ENCODE peak calls at places on chromosomes 12 and 14, in nine cellular contexts. M is fibroblast of the aortic adventitia, J is tibial artery, L is OCI-LY7, U is AG04449, H is MM.1S, A is colonic mucosa, Y is keratinocyte, I is hepatocyte. F is an unnamed sample.

GRCh38 chr12:122874081-122874480 is 21.8 kb downstream of the VPS37B start:
- DNase-seq in M (no peak), J (no peak), L (no peak), U (no peak), H (no peak), A (no peak), Y (no peak), I (no peak), F (no peak)

GRCh38 chr12:712172-712863 is 40.1 kb upstream of the WNK1 start:
- DNase-seq in M (peak), J (no peak), L (no peak), U (no peak), H (peak), A (no peak), Y (no peak), I (no peak), F (no peak)

GRCh38 chr14:24080142-24080530 is 8.8 kb downstream of the CPNE6 start:
- DNase-seq in M (no peak), J (no peak), L (no peak), U (no peak), H (no peak), A (no peak), Y (no peak), I (no peak), F (no peak)

GRCh38 chr12:86826051-86826450 is 569.9 kb upstream of the MGAT4C start:
- DNase-seq in M (no peak), J (no peak), L (no peak), U (no peak), H (no peak), A (no peak), Y (no peak), I (no peak), F (no peak)

GRCh38 chr12:62113366-62114011 is 146.7 kb upstream of the USP15 start:
- DNase-seq in M (no peak), J (no peak), L (no peak), U (no peak), H (no peak), A (no peak), Y (no peak), I (no peak), F (no peak)

GRCh38 chr12:85874064-85874463 is at the start of gene NTS:
- DNase-seq in M (no peak), J (no peak), L (peak), U (no peak), H (no peak), A (no peak), Y (no peak), I (peak), F (no peak)

GRCh38 chr12:14111230-14111865 is 129.9 kb upstream of the GRIN2B start:
- DNase-seq in M (no peak), J (no peak), L (peak), U (no peak), H (peak), A (no peak), Y (no peak), I (peak), F (no peak)

GRCh38 chr12:120474092-120474960 is 4.8 kb upstream of the SRSF9 start:
- DNase-seq in M (peak), J (no peak), L (no peak), U (no peak), H (no peak), A (peak), Y (peak), I (peak), F (no peak)

GRCh38 chr14:101288436-101289229 is 272.7 kb upstream of the DIO3 start:
- DNase-seq in M (no peak), J (no peak), L (no peak), U (no peak), H (no peak), A (no peak), Y (no peak), I (peak), F (no peak)

GRCh38 chr12:67663121-67663520 is 14.6 kb downstream of the DYRK2 start:
- DNase-seq in M (peak), J (no peak), L (no peak), U (peak), H (no peak), A (no peak), Y (no peak), I (no peak), F (no peak)

GRCh38 chr14:74571441-74571841 is 40.6 kb downstream of the LTBP2 start:
- DNase-seq in M (no peak), J (peak), L (no peak), U (no peak), H (no peak), A (no peak), Y (no peak), I (no peak), F (peak)

GRCh38 chr12:113152835-113153814 is 3.6 kb downstream of the CFAP73 start:
- DNase-seq in M (peak), J (peak), L (peak), U (no peak), H (peak), A (peak), Y (no peak), I (peak), F (peak)

GRCh38 chr14:102279688-102280348 is 25.1 kb downstream of the MOK start:
- DNase-seq in M (peak), J (no peak), L (no peak), U (peak), H (no peak), A (no peak), Y (peak), I (peak), F (peak)

DNA sequence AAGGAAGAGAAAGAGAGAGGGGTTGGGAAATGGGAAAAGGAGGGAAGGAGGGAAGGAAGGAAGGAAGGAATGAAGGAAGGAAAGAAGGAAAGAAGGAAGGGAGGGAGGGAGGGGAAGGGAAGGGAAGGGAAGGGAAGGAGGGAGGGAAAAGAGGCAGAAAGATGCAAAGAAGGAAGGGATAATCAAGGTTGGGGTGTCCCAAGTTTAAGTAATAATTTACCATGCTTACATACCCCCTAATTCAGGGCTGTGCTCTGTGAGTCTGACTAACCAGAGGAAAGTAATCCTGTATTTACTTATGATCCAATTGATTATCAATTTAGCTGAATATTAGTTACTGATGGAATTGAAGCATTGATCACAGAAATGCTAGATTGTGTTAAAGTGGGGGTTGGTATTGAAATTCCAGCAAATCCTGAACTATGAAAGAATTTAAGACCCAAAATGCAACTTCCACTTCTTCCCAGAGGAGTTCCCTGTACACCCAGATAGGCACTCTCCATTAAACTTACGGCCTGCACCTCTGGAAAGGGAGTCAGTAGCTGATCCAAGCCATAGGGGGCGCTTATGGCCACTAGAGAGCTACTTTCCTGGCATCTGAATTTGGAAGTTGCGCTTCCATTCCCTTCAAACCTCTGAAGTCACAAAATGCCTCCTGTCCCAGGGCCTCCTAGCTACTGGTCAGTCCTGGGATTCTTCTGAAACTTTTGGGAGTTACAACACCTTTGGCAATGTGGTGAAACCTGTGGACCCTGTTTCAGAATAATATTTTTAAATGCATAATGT is 162.7 kb upstream of the PWP1 start:
- DNase-seq in M (no peak), J (no peak), L (no peak), U (no peak), H (no peak), A (no peak), Y (no peak), I (no peak), F (no peak)
- H3K4me3 ChIP-seq in M (no peak), J (no peak), L (no peak), U (no peak), H (no peak), A (no peak), Y (no peak), I (no peak), F (no peak)

GRCh38 chr14:80587096-80587724 is 354.3 kb downstream of the CEP128 start:
- DNase-seq in M (peak), J (no peak), L (peak), U (no peak), H (no peak), A (no peak), Y (no peak), I (peak), F (no peak)
- TF ChIP-seq CTCF in M (peak), J (peak), L (peak), U (peak), H (peak), A (peak), Y (peak), I (peak), F (peak)

GRCh38 chr14:73285979-73286378 is 48.7 kb downstream of the PAPLN start:
- DNase-seq in M (no peak), J (no peak), L (no peak), U (no peak), H (no peak), A (no peak), Y (no peak), I (no peak), F (no peak)

GRCh38 chr14:73286598-73286997 is 49.3 kb downstream of the PAPLN start:
- DNase-seq in M (no peak), J (no peak), L (no peak), U (no peak), H (no peak), A (no peak), Y (no peak), I (no peak), F (no peak)

GRCh38 chr14:73280903-73281302 is 43.6 kb downstream of the PAPLN start:
- DNase-seq in M (no peak), J (no peak), L (no peak), U (no peak), H (no peak), A (no peak), Y (no peak), I (no peak), F (no peak)

GRCh38 chr14:73287071-73287470 is 49.8 kb downstream of the PAPLN start:
- DNase-seq in M (no peak), J (no peak), L (no peak), U (no peak), H (no peak), A (no peak), Y (no peak), I (no peak), F (no peak)

DNA sequence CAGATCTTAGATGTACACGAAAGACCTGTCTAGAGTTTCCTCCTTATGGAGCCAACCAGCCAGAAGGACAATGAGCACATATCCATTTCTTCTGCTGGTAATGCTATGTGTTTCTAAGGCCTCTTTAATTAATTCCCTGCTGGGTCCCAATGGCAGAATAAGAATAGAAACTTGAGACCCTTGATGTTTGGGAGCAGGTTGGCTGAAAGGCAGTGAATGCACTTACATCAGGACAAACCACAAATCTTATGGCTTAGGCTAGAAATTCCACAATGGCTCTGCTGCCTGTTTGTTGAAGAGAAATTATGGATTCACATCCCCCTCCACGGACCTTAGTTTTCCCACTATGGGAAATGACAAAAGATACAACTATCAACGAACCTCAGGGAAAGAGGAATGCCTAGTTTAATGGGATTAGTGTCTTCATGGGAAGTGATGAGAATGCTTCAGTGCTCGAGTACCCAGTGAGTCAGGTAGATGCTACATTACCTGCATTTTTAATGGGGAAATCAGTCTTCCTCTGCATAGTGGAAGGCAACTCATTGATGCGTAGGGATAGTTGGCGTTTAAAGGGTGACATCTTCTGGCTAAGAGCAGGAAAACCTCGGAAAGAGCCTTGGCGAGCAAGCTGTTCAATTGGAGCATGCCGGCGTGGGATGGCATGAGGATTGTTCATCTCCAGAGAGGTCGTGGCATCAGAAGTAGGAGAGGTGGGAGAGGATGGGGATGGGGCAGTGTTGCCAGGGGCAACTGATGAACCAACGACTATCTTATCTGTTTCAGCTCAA is 46.5 kb downstream of the PAPLN start:
- DNase-seq in M (peak), J (no peak), L (no peak), U (no peak), H (no peak), A (no peak), Y (no peak), I (no peak), F (no peak)
- H3K4me3 ChIP-seq in M (no peak), J (no peak), L (no peak), U (no peak), H (no peak), A (no peak), Y (no peak), I (no peak), F (no peak)

DNA sequence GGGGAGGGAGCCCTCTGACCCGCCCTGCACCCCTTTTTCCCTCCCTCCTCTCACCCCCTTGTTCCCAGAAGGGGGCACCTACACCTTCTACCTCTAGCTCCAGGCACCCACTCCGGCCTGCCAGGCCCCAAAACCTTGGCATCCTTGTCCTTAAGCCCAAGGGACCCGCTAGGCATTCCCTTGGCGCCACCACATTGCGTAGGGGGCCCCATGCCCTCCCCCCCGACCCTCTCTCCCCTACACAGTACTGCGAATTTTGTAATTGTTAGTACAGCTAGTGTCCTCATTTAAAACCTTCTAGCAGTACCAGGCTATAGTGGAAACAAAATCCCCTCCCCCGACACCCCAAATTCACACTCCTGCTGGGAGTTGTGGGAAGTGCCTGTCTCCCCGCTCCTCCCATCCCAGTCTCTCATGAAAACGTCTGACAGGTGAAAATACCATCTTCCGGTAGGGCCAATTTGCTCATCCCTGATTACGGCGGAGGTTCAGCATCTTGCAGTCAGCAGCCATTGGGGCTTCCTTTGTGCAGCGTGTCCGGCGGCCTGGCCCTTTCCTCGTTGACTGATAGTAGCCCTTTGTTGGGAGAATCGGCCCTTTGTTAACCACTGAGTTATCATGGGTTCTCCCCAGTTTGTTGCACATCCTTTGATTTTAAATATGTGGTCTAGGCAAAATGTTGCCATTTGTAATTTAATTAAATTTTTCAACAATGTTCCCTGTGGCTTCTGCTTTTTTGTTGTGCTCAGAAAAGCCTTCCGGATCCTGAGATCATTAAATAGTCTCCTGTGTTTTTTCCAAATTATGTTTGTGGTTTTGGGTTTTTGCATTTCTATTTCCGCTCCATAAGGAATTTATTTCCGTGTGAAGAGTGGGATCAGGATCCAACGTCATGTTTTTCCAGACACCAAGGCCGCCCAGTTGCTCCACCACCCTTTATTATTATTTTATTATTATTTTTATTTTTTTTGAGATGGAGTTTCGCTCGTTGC is 7.9 kb upstream of the CEP170B start:
- DNase-seq in M (no peak), J (no peak), L (no peak), U (no peak), H (no peak), A (no peak), Y (no peak), I (no peak), F (no peak)
- TF ChIP-seq CTCF in M (no peak), J (no peak), L (no peak), U (no peak), H (no peak), A (no peak), Y (no peak), I (no peak), F (no peak)

GRCh38 chr14:105168496-105168978 is at the start of gene JAG2:
- DNase-seq in M (peak), J (no peak), L (peak), U (no peak), H (peak), A (peak), Y (no peak), I (peak), F (no peak)
- H3K4me3 ChIP-seq in M (peak), J (peak), L (peak), U (no peak), H (no peak), A (peak), Y (peak), I (peak), F (no peak)

GRCh38 chr14:93073366-93073722 is 42.4 kb downstream of the ITPK1 start:
- DNase-seq in M (no peak), J (no peak), L (no peak), U (no peak), H (no peak), A (no peak), Y (no peak), I (no peak), F (no peak)

GRCh38 chr14:93072659-93073365 is 42.9 kb downstream of the ITPK1 start:
- DNase-seq in M (no peak), J (no peak), L (no peak), U (no peak), H (no peak), A (no peak), Y (no peak), I (no peak), F (no peak)

GRCh38 chr14:93075891-93076290 is 39.8 kb downstream of the ITPK1 start:
- DNase-seq in M (no peak), J (no peak), L (no peak), U (no peak), H (no peak), A (no peak), Y (no peak), I (no peak), F (no peak)

GRCh38 chr14:93076755-93077154 is 39.0 kb downstream of the ITPK1 start:
- DNase-seq in M (no peak), J (no peak), L (no peak), U (no peak), H (no peak), A (no peak), Y (no peak), I (no peak), F (no peak)

DNA sequence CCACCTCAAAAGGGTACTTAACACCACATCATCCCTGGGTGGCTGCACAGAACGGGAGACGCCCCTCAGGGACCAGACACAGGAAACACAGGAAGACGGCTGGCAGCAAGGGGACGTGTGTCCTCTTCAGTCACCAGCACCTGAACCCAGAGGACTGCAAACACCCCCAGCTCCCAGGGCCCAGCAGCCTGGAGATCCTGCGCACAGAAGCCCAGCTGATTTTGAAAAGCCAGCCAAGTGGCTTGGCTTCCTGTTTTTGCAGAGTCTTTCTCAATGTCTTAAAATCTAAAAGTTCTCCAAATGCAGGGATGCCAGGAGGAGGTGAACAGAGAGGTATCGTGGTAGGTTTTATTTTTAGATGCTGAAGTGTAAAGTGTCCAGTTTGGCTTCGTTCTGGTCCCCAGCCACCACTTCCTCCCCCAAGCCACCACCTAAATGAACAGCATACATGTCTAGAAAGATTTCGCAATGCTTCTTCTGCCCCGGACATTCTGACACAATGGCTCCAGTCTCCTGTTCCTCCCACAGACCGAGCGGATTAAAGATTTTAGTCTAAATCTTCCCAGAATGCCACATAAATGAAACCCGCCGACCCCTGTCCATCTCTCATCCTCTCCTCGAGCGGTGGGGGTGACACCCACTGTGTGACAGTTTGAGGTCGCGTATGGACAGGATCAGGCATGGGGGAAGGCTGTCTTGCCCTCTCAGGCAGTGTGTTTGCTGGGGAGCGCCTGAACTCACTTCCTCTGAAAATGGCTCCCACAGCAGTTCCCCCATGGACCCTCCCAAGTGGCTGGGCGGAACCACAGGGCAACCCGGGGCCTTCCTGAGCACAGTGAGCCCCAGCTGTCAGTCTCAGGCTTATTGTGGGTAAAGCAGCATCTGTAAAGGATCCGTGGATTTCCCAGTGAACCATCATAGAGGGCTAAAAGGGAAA is 41.6 kb downstream of the ITPK1 start:
- DNase-seq in M (peak), J (peak), L (peak), U (no peak), H (no peak), A (no peak), Y (no peak), I (no peak), F (no peak)
- TF ChIP-seq CTCF in M (no peak), J (no peak), L (no peak), U (no peak), H (no peak), A (no peak), Y (no peak), I (no peak), F (no peak)

GRCh38 chr12:107320929-107321618 is 227.7 kb upstream of the CRY1 start:
- DNase-seq in M (peak), J (no peak), L (no peak), U (no peak), H (no peak), A (no peak), Y (peak), I (peak), F (no peak)
- H3K4me3 ChIP-seq in M (peak), J (peak), L (no peak), U (peak), H (no peak), A (peak), Y (peak), I (peak), F (peak)